ENCODE peak calls at places on chromosomes 13 and 19, in four cellular contexts. H, R, E and S are unnamed samples.

GRCh38 chr13:44193731-44194130 is 179.9 kb upstream of the SERP2 start:
- DNase-seq in H (no peak), R (no peak), E (no peak), S (no peak)

GRCh38 chr13:110387451-110388140 is 80.5 kb downstream of the COL4A2 start:
- DNase-seq in H (peak; percentile 53), R (no peak), E (no peak), S (no peak)

GRCh38 chr13:99875391-99875790 is 96.2 kb downstream of the ZIC5 start:
- DNase-seq in H (no peak), R (no peak), E (no peak), S (no peak)

GRCh38 chr19:10544753-10545251 is 1.1 kb downstream of the ATG4D start:
- DNase-seq in H (no peak), R (no peak), E (no peak), S (no peak)

GRCh38 chr19:1970003-1970805 is 29.2 kb downstream of the CSNK1G2 start:
- DNase-seq in H (peak; percentile 46), R (no peak), E (no peak), S (no peak)

GRCh38 chr13:43054803-43055802 is 31.7 kb downstream of the DNAJC15 start:
- DNase-seq in H (peak; percentile 32), R (peak; percentile 16), E (no peak), S (no peak)

GRCh38 chr13:110275931-110276552 is 30.9 kb downstream of the COL4A1 start:
- DNase-seq in H (no peak), R (no peak), E (no peak), S (no peak)

GRCh38 chr13:76552807-76553206 is 333.4 kb downstream of the KCTD12 start:
- DNase-seq in H (no peak), R (no peak), E (no peak), S (no peak)

GRCh38 chr19:13507053-13507611 is 853 bp upstream of the CACNA1A start:
- DNase-seq in H (no peak), R (no peak), E (no peak), S (no peak)

GRCh38 chr19:12913871-12914690 is 5.0 kb downstream of the SYCE2 start:
- DNase-seq in H (no peak), R (no peak), E (no peak), S (no peak)

GRCh38 chr13:21674271-21675009 is 3.6 kb downstream of the FGF9 start:
- DNase-seq in H (no peak), R (no peak), E (no peak), S (no peak)

GRCh38 chr19:17183271-17183757 is 31.8 kb upstream of the USE1 start:
- DNase-seq in H (no peak), R (no peak), E (no peak), S (no peak)

GRCh38 chr13:71867101-71867814 is at the start of gene DACH1:
- DNase-seq in H (peak; percentile 23), R (no peak), E (peak; percentile 38), S (peak; percentile 49)

GRCh38 chr19:6613711-6614110 is 22.8 kb upstream of the CD70 start:
- DNase-seq in H (peak; percentile 68), R (no peak), E (no peak), S (no peak)

GRCh38 chr13:37127706-37128241 is 22.3 kb upstream of the CSNK1A1L start:
- DNase-seq in H (no peak), R (no peak), E (peak; percentile 11), S (no peak)

GRCh38 chr19:1668339-1669123 is 16.1 kb upstream of the TCF3 start:
- DNase-seq in H (no peak), R (peak; percentile 26), E (no peak), S (peak; percentile 35)

GRCh38 chr13:32045537-32045936 is 14.0 kb downstream of the FRY start:
- DNase-seq in H (no peak), R (no peak), E (no peak), S (no peak)

GRCh38 chr19:54149021-54149812 is 10.3 kb downstream of the LENG1 start:
- DNase-seq in H (no peak), R (no peak), E (no peak), S (no peak)

GRCh38 chr13:70723732-70724131 is 615.5 kb upstream of the KLHL1 start:
- DNase-seq in H (no peak), R (no peak), E (no peak), S (no peak)

GRCh38 chr13:33119886-33120543 is 103.8 kb downstream of the KL start:
- DNase-seq in H (peak; percentile 81), R (no peak), E (no peak), S (no peak)

GRCh38 chr19:48556163-48556562 is 4.2 kb downstream of the SULT2B1 start:
- DNase-seq in H (peak; percentile 60), R (peak; percentile 62), E (no peak), S (no peak)

GRCh38 chr13:113359556-113359955 is 4.4 kb downstream of the GRTP1 start:
- DNase-seq in H (no peak), R (no peak), E (no peak), S (peak; percentile 14)

GRCh38 chr19:57110592-57111328 is 9.0 kb upstream of the USP29 start:
- DNase-seq in H (no peak), R (no peak), E (no peak), S (no peak)

GRCh38 chr13:100543872-100544602 is 44.6 kb downstream of the GGACT start:
- DNase-seq in H (no peak), R (no peak), E (no peak), S (no peak)

GRCh38 chr13:101875091-101875490 is 422.6 kb downstream of the ITGBL1 start:
- DNase-seq in H (no peak), R (no peak), E (no peak), S (no peak)

GRCh38 chr19:964761-965694 is 19.1 kb upstream of the WDR18 start:
- DNase-seq in H (peak; percentile 21), R (no peak), E (no peak), S (no peak)

GRCh38 chr19:51664997-51665396 is 18.4 kb upstream of the SIGLEC14 start:
- DNase-seq in H (peak; percentile 34), R (peak; percentile 19), E (no peak), S (no peak)

GRCh38 chr13:60327551-60327950 is 69.5 kb upstream of the TDRD3 start:
- DNase-seq in H (no peak), R (no peak), E (peak; percentile 5), S (no peak)

DNA sequence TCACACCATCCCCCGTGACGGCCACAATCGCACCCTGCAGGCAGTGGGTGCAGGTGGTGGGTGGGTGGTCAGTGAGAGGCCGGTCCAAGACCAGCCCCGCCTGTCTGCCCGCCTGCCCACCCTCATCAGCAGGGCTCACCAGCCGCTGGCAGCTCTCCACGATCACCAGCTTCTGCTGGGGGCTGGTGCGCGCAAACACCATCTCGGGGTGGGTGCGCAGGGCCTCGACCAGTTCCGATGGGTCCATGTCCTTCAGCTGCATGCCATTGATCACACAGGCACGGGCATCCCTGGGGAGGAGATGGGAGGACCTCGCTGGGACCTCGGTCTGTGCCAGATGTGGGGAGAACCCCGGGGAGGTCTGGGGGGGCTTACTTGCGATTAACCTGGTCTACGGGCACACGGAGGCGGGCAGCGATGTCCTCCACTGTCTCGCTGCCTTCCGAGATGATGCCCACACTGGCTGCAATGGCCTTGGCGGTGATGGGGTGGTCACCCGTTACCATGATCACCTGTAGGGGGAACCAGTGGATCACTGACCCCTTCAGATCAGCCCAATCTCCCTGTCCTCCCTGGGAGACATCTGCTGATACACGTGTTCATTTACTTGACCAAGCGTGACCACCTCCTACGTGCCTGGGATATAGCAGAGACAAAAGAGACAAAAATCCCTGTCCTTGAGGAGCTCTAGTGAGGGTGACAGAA is 8.0 kb downstream of the ATP4A start:
- DNase-seq in H (peak; percentile 12), R (peak; percentile 71), E (no peak), S (no peak)
- TF ChIP-seq CTCF in H (peak; percentile 7), R (peak; percentile 77), E (no peak), S (no peak)

GRCh38 chr19:40583283-40583682 is 6.6 kb downstream of the SHKBP1 start:
- DNase-seq in H (no peak), R (no peak), E (no peak), S (no peak)

GRCh38 chr19:40585677-40586422 is 9.2 kb downstream of the SHKBP1 start:
- DNase-seq in H (peak; percentile 66), R (no peak), E (no peak), S (no peak)

GRCh38 chr19:40586611-40587010 is 9.9 kb downstream of the SHKBP1 start:
- DNase-seq in H (no peak), R (no peak), E (no peak), S (no peak)

GRCh38 chr19:40584007-40584406 is 7.3 kb downstream of the SHKBP1 start:
- DNase-seq in H (no peak), R (no peak), E (no peak), S (no peak)

DNA sequence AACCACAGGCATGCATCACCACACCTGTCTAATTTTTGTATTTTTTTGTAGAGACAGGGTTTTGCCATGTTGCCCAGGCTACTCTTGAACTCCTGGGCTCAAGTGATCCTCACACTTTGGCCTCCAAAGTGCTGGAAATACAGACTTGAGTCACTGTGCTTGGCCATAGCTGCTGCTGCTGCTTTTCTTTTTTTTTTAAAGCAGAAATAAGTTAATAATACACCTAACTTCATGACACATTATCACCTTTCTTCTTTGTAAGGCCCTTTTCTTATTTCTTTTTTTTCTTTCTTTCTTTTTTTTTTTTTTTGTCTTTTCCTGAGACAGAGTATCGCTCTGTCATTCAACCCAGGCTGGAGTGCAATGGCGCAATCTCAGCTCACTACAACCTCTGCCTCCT is 8.6 kb downstream of the SHKBP1 start:
- DNase-seq in H (no peak), R (no peak), E (no peak), S (no peak)
- TF ChIP-seq CTCF in H (no peak), R (no peak), E (no peak), S (no peak)

DNA sequence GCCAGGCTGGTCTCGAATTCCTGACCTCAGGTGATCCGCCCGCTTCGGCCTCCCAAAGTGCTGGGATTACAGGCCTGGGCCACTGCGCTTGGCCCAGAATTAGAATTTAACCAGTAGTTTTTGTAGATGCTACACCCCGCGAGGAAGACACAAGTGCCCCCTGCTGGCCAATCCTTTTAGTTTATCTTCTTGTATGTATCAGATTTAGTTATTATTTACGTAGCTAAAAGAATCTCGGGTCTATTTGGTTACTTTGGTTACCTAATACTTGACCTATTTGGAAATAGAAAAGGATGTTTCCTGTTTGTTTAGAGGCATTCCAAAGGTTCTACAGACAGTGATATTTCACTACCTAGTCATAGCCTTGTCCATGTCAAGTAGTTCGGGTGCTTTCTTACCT is 22.0 kb downstream of the MUC16 start:
- DNase-seq in H (no peak), R (no peak), E (no peak), S (no peak)
- TF ChIP-seq CTCF in H (no peak), R (no peak), E (no peak), S (no peak)

GRCh38 chr19:19214892-19215291 is 3.1 kb downstream of the NCAN start:
- DNase-seq in H (no peak), R (peak; percentile 47), E (no peak), S (no peak)
- TF ChIP-seq CTCF in H (no peak), R (no peak), E (no peak), S (no peak)

GRCh38 chr19:55536951-55537740 is at the start of gene SBK2:
- DNase-seq in H (no peak), R (no peak), E (no peak), S (no peak)
- TF ChIP-seq CTCF in H (no peak), R (no peak), E (no peak), S (no peak)